ENCODE peak calls at places on chromosomes 7 and 10, in seven cellular contexts. M, L, Z, O, V, H and C are unnamed samples.
A peak's percentile ranks its signal among the peaks of the same experiment; 100 is the strongest.

GRCh38 chr7:93715234-93715633 is 140.7 kb upstream of the CALCR start:
- DNase-seq in M (peak; percentile 13), L (peak; percentile 22), Z (peak; percentile 58), O (peak; percentile 37), V (peak; percentile 38), H (peak; percentile 20), C (peak; percentile 58)

GRCh38 chr7:130180571-130180971 is 24.6 kb downstream of the TMEM209 start:
- DNase-seq in M (no peak), L (no peak), Z (no peak), O (no peak), V (no peak), H (no peak), C (no peak)

GRCh38 chr10:75469018-75469616 is 37.7 kb downstream of the LRMDA start:
- DNase-seq in M (peak; percentile 57), L (peak; percentile 20), Z (no peak), O (no peak), V (peak; percentile 30), H (no peak), C (peak; percentile 72)

GRCh38 chr10:93346712-93347111 is 135.4 kb downstream of the MYOF start:
- DNase-seq in M (no peak), L (no peak), Z (no peak), O (no peak), V (no peak), H (no peak), C (no peak)

GRCh38 chr7:139757968-139758367 is 19.8 kb downstream of the HIPK2 start:
- DNase-seq in M (no peak), L (no peak), Z (no peak), O (no peak), V (no peak), H (no peak), C (no peak)

GRCh38 chr7:123120286-123120685 is 79.5 kb downstream of the SLC13A1 start:
- DNase-seq in M (no peak), L (no peak), Z (no peak), O (no peak), V (no peak), H (no peak), C (no peak)

GRCh38 chr10:132273966-132274365 is 33.8 kb downstream of the STK32C start:
- DNase-seq in M (peak; percentile 1), L (no peak), Z (no peak), O (no peak), V (no peak), H (no peak), C (peak; percentile 34)

GRCh38 chr10:51804861-51805260 is 105.5 kb upstream of the CSTF2T start:
- DNase-seq in M (no peak), L (no peak), Z (no peak), O (no peak), V (no peak), H (no peak), C (no peak)

GRCh38 chr7:81408728-81409127 is 361.1 kb downstream of the HGF start:
- DNase-seq in M (no peak), L (no peak), Z (no peak), O (no peak), V (no peak), H (no peak), C (no peak)

GRCh38 chr7:34454381-34454780 is 203.6 kb upstream of the NPSR1 start:
- DNase-seq in M (no peak), L (no peak), Z (no peak), O (no peak), V (no peak), H (no peak), C (no peak)

GRCh38 chr7:30276203-30276900 is 8.0 kb upstream of the ZNRF2 start:
- DNase-seq in M (no peak), L (peak; percentile 59), Z (no peak), O (peak; percentile 39), V (peak; percentile 60), H (peak; percentile 34), C (no peak)

GRCh38 chr10:80497187-80498038 is 40.3 kb upstream of the SH2D4B start:
- DNase-seq in M (peak; percentile 39), L (peak; percentile 73), Z (peak; percentile 67), O (peak; percentile 26), V (no peak), H (peak; percentile 51), C (no peak)

GRCh38 chr7:27165655-27166474 is 528 bp upstream of the HOXA9 start:
- DNase-seq in M (peak; percentile 15), L (no peak), Z (peak; percentile 43), O (no peak), V (no peak), H (no peak), C (peak; percentile 78)

GRCh38 chr7:8433477-8434289 is at the start of gene NXPH1:
- DNase-seq in M (no peak), L (no peak), Z (no peak), O (no peak), V (peak; percentile 79), H (no peak), C (no peak)

GRCh38 chr7:132966731-132967130 is 115.2 kb downstream of the CHCHD3 start:
- DNase-seq in M (no peak), L (no peak), Z (no peak), O (no peak), V (no peak), H (no peak), C (no peak)

GRCh38 chr7:45199506-45199905 is 41.9 kb downstream of the RAMP3 start:
- DNase-seq in M (no peak), L (no peak), Z (no peak), O (no peak), V (no peak), H (no peak), C (no peak)

GRCh38 chr7:45203459-45203858 is 45.9 kb downstream of the RAMP3 start:
- DNase-seq in M (no peak), L (no peak), Z (no peak), O (no peak), V (no peak), H (no peak), C (no peak)

GRCh38 chr7:45203947-45204445 is 46.4 kb downstream of the RAMP3 start:
- DNase-seq in M (no peak), L (no peak), Z (no peak), O (no peak), V (no peak), H (no peak), C (no peak)

GRCh38 chr7:45198986-45199385 is 41.4 kb downstream of the RAMP3 start:
- DNase-seq in M (no peak), L (no peak), Z (no peak), O (no peak), V (no peak), H (no peak), C (no peak)

GRCh38 chr7:45202618-45203017 is 45.0 kb downstream of the RAMP3 start:
- DNase-seq in M (no peak), L (no peak), Z (no peak), O (no peak), V (no peak), H (no peak), C (no peak)
- H3K4me3 ChIP-seq in M (no peak overlapping the region), L (no peak overlapping the region), Z (no peak overlapping the region), O (no peak overlapping the region), V (no peak overlapping the region), H (no peak overlapping the region), C (no peak overlapping the region)

GRCh38 chr7:158505683-158506082 is 81.9 kb downstream of the PTPRN2 start:
- DNase-seq in M (no peak), L (no peak), Z (no peak), O (no peak), V (no peak), H (no peak), C (no peak)
- H3K9me3 ChIP-seq in M (no peaks in the 10 kb centered on the region), L (no peaks in the 10 kb centered on the region), Z (peaks cover 11% of the 10 kb centered on the region), O (peaks cover 18% of the 10 kb centered on the region), V (no peaks in the 10 kb centered on the region), H (no peaks in the 10 kb centered on the region), C (peaks cover 10% of the 10 kb centered on the region)

DNA sequence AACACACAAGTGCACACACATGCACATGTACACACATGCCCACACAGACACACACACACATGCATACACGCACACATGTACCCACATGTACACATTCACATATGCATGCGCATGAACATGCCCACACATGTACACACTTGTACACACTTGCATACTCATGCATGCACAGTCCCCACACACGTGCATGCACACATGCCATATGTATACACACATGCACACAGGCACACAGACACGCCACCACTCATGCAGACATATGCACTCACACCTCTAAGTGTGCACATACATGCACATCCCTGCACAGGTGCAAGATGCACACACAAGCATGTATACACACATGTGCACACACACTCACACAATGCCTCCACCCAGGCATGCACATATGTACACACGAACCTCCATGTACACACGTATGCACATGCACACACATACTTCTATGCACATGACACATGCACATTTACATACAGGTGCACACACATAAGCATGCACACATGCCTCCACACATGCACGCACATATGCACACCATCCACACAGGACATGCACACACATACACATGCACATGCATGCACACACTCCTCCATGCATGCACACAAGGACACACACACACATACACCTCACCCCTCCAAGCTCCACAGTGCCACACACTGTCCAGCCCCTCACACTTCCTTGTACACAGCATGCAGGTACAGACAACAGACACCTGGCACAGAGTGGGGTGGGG is 45.8 kb downstream of the YKT6 start:
- DNase-seq in M (no peak), L (no peak), Z (no peak), O (no peak), V (no peak), H (no peak), C (no peak)
- H3K4me3 ChIP-seq in M (no peak overlapping the region), L (no peak overlapping the region), Z (no peak overlapping the region), O (no peak overlapping the region), V (no peak overlapping the region), H (no peak overlapping the region), C (no peak overlapping the region)

GRCh38 chr7:131336956-131337355 is 9.3 kb downstream of the MKLN1 start:
- DNase-seq in M (no peak), L (no peak), Z (no peak), O (no peak), V (no peak), H (no peak), C (no peak)
- H3K9me3 ChIP-seq in M (peaks cover 19% of the 10 kb centered on the region), L (peaks cover 8% of the 10 kb centered on the region), Z (peaks cover 17% of the 10 kb centered on the region), O (peaks cover 9% of the 10 kb centered on the region), V (no peaks in the 10 kb centered on the region), H (no peaks in the 10 kb centered on the region), C (no peaks in the 10 kb centered on the region)

GRCh38 chr7:128201690-128202085 is 39.4 kb upstream of the LEP start:
- DNase-seq in M (no peak), L (no peak), Z (no peak), O (no peak), V (no peak), H (no peak), C (no peak)
- H3K4me3 ChIP-seq in M (peak overlapping the region; percentile 36), L (no peak overlapping the region), Z (no peak overlapping the region), O (peak overlapping the region; percentile 42), V (peak overlapping the region; percentile 57), H (no peak overlapping the region), C (no peak overlapping the region)